ENCODE peak calls at places on chromosomes 6 and 20, in eight cellular contexts. N, K, D, J, A, L, H and R are unnamed samples.

GRCh38 chr6:30947231-30947630 is 6.5 kb downstream of the MUCL3 start:
- DNase-seq in N (no peak), K (no peak), D (no peak), J (no peak), A (no peak), L (no peak), H (no peak), R (no peak)

GRCh38 chr20:51697119-51697826 is 70.9 kb downstream of the ATP9A start:
- DNase-seq in N (peak; percentile 21), K (no peak), D (peak; percentile 65), J (no peak), A (no peak), L (no peak), H (no peak), R (no peak)

GRCh38 chr20:22459754-22460153 is 124.6 kb downstream of the FOXA2 start:
- DNase-seq in N (no peak), K (no peak), D (no peak), J (no peak), A (no peak), L (no peak), H (no peak), R (no peak)

GRCh38 chr6:142009647-142010046 is 123.1 kb upstream of the GJE1 start:
- DNase-seq in N (no peak), K (no peak), D (peak; percentile 99), J (no peak), A (no peak), L (no peak), H (no peak), R (no peak)

GRCh38 chr6:50791900-50792508 is 26.7 kb upstream of the TFAP2B start:
- DNase-seq in N (peak; percentile 37), K (no peak), D (peak; percentile 59), J (no peak), A (peak; percentile 18), L (no peak), H (peak; percentile 37), R (peak; percentile 73)

GRCh38 chr6:112203577-112204349 is 50.6 kb downstream of the LAMA4 start:
- DNase-seq in N (no peak), K (no peak), D (peak; percentile 97), J (no peak), A (no peak), L (no peak), H (no peak), R (no peak)

GRCh38 chr6:152355166-152355565 is 282.0 kb downstream of the SYNE1 start:
- DNase-seq in N (no peak), K (no peak), D (no peak), J (no peak), A (no peak), L (no peak), H (no peak), R (no peak)

GRCh38 chr6:1396952-1397868 is 7.8 kb downstream of the FOXF2 start:
- DNase-seq in N (peak; percentile 75), K (peak; percentile 38), D (peak; percentile 85), J (peak; percentile 82), A (peak; percentile 68), L (no peak), H (no peak), R (peak; percentile 73)

GRCh38 chr6:42148058-42148457 is 5.6 kb upstream of the C6orf132 start:
- DNase-seq in N (no peak), K (no peak), D (no peak), J (no peak), A (no peak), L (no peak), H (no peak), R (no peak)

GRCh38 chr20:23156842-23157423 is 70.8 kb upstream of the CD93 start:
- DNase-seq in N (no peak), K (no peak), D (peak; percentile 82), J (no peak), A (no peak), L (no peak), H (no peak), R (no peak)

GRCh38 chr6:43355862-43356590 is 13.4 kb downstream of the ZNF318 start:
- DNase-seq in N (no peak), K (no peak), D (peak; percentile 16), J (no peak), A (no peak), L (no peak), H (no peak), R (no peak)

GRCh38 chr6:20198764-20199174 is 13.5 kb downstream of the MBOAT1 start:
- DNase-seq in N (no peak), K (no peak), D (peak; percentile 41), J (no peak), A (no peak), L (no peak), H (no peak), R (no peak)

GRCh38 chr6:100724696-100725095 is 156.4 kb downstream of the ASCC3 start:
- DNase-seq in N (no peak), K (no peak), D (no peak), J (no peak), A (no peak), L (no peak), H (no peak), R (no peak)